ENCODE peak calls at places on chromosomes 16 and 17, in eight cellular contexts. One of them, this sample, is unnamed.
A peak's percentile ranks its signal among the peaks of the same experiment; 100 is the strongest.

GRCh38 chr17:71118039-71118438 is 948.7 kb downstream of the KCNJ2 start:
- DNase-seq in glomerular endothelial cell: no peak
- DNase-seq in GM04503: no peak
- DNase-seq in HS-5: no peak
- DNase-seq in KBM-7: no peak
- DNase-seq in iris pigment epithelial cell: peak; percentile 7
- DNase-seq in tibial nerve: no peak
- DNase-seq in NCI-H2171: peak; percentile 25
- DNase-seq in this sample: peak; percentile 3

GRCh38 chr17:21361020-21361809 is 14.9 kb upstream of the KCNJ12 start:
- DNase-seq in tibial nerve: no peak
- DNase-seq in KBM-7: no peak
- DNase-seq in HS-5: no peak
- DNase-seq in glomerular endothelial cell: no peak
- DNase-seq in NCI-H2171: no peak
- DNase-seq in GM04503: no peak
- DNase-seq in iris pigment epithelial cell: no peak
- DNase-seq in this sample: no peak

GRCh38 chr17:77111916-77112315 is 28.9 kb upstream of the SEC14L1 start:
- DNase-seq in tibial nerve: no peak
- DNase-seq in HS-5: no peak
- DNase-seq in glomerular endothelial cell: no peak
- DNase-seq in NCI-H2171: no peak
- DNase-seq in KBM-7: peak; percentile 50
- DNase-seq in GM04503: no peak
- DNase-seq in iris pigment epithelial cell: no peak
- DNase-seq in this sample: no peak

GRCh38 chr17:65228734-65229390 is 91.7 kb downstream of the RGS9 start:
- DNase-seq in KBM-7: peak; percentile 96
- DNase-seq in iris pigment epithelial cell: peak; percentile 65
- DNase-seq in tibial nerve: no peak
- DNase-seq in GM04503: no peak
- DNase-seq in NCI-H2171: no peak
- DNase-seq in glomerular endothelial cell: peak; percentile 25
- DNase-seq in HS-5: no peak
- DNase-seq in this sample: no peak

GRCh38 chr17:57442914-57443571 is 186.7 kb downstream of the MSI2 start:
- DNase-seq in GM04503: no peak
- DNase-seq in glomerular endothelial cell: no peak
- DNase-seq in NCI-H2171: peak; percentile 61
- DNase-seq in HS-5: no peak
- DNase-seq in KBM-7: peak; percentile 28
- DNase-seq in iris pigment epithelial cell: peak; percentile 61
- DNase-seq in tibial nerve: no peak
- DNase-seq in this sample: no peak

GRCh38 chr17:2120550-2121335 is 65.8 kb downstream of the HIC1 start:
- DNase-seq in tibial nerve: no peak
- DNase-seq in KBM-7: peak; percentile 21
- DNase-seq in GM04503: peak; percentile 69
- DNase-seq in HS-5: no peak
- DNase-seq in NCI-H2171: no peak
- DNase-seq in iris pigment epithelial cell: peak; percentile 88
- DNase-seq in glomerular endothelial cell: no peak
- DNase-seq in this sample: peak; percentile 75

GRCh38 chr17:63785556-63785955 is 11.6 kb downstream of the DDX42 start:
- DNase-seq in NCI-H2171: no peak
- DNase-seq in GM04503: no peak
- DNase-seq in iris pigment epithelial cell: peak; percentile 78
- DNase-seq in glomerular endothelial cell: no peak
- DNase-seq in tibial nerve: no peak
- DNase-seq in KBM-7: no peak
- DNase-seq in HS-5: peak; percentile 22
- DNase-seq in this sample: no peak

GRCh38 chr17:60747069-60747808 is 69.6 kb downstream of the BCAS3 start:
- DNase-seq in NCI-H2171: no peak
- DNase-seq in KBM-7: no peak
- DNase-seq in iris pigment epithelial cell: no peak
- DNase-seq in GM04503: no peak
- DNase-seq in glomerular endothelial cell: no peak
- DNase-seq in HS-5: no peak
- DNase-seq in tibial nerve: no peak
- DNase-seq in this sample: no peak

GRCh38 chr17:47733414-47734288 is 615 bp downstream of the TBX21 start:
- DNase-seq in tibial nerve: no peak
- DNase-seq in HS-5: no peak
- DNase-seq in NCI-H2171: peak; percentile 27
- DNase-seq in GM04503: no peak
- DNase-seq in KBM-7: no peak
- DNase-seq in glomerular endothelial cell: no peak
- DNase-seq in iris pigment epithelial cell: no peak
- DNase-seq in this sample: no peak

GRCh38 chr16:78199325-78200022 is 100.0 kb downstream of the WWOX start:
- DNase-seq in tibial nerve: no peak
- DNase-seq in HS-5: no peak
- DNase-seq in GM04503: no peak
- DNase-seq in KBM-7: no peak
- DNase-seq in glomerular endothelial cell: no peak
- DNase-seq in iris pigment epithelial cell: no peak
- DNase-seq in NCI-H2171: no peak
- DNase-seq in this sample: no peak

GRCh38 chr17:1043601-1044251 is 46.8 kb downstream of the TIMM22 start:
- DNase-seq in glomerular endothelial cell: peak; percentile 74
- DNase-seq in GM04503: no peak
- DNase-seq in HS-5: no peak
- DNase-seq in tibial nerve: no peak
- DNase-seq in iris pigment epithelial cell: no peak
- DNase-seq in KBM-7: no peak
- DNase-seq in NCI-H2171: peak; percentile 57
- DNase-seq in this sample: no peak

GRCh38 chr16:13046422-13046821 is 145.0 kb downstream of the SHISA9 start:
- DNase-seq in HS-5: no peak
- DNase-seq in NCI-H2171: no peak
- DNase-seq in KBM-7: no peak
- DNase-seq in glomerular endothelial cell: no peak
- DNase-seq in iris pigment epithelial cell: no peak
- DNase-seq in tibial nerve: no peak
- DNase-seq in GM04503: no peak
- DNase-seq in this sample: no peak

GRCh38 chr17:31554930-31555329 is 163.5 kb downstream of the RAB11FIP4 start:
- DNase-seq in HS-5: no peak
- DNase-seq in iris pigment epithelial cell: no peak
- DNase-seq in tibial nerve: no peak
- DNase-seq in glomerular endothelial cell: no peak
- DNase-seq in KBM-7: no peak
- DNase-seq in NCI-H2171: no peak
- DNase-seq in GM04503: no peak
- DNase-seq in this sample: no peak

GRCh38 chr16:77169650-77170236 is 21.2 kb upstream of the MON1B start:
- DNase-seq in HS-5: no peak
- DNase-seq in tibial nerve: no peak
- DNase-seq in GM04503: no peak
- DNase-seq in glomerular endothelial cell: peak; percentile 12
- DNase-seq in KBM-7: peak; percentile 54
- DNase-seq in NCI-H2171: peak; percentile 18
- DNase-seq in iris pigment epithelial cell: peak; percentile 56
- DNase-seq in this sample: peak; percentile 1

GRCh38 chr16:24977673-24978065 is 37.5 kb downstream of the ARHGAP17 start:
- DNase-seq in glomerular endothelial cell: no peak
- DNase-seq in tibial nerve: no peak
- DNase-seq in HS-5: peak; percentile 79
- DNase-seq in GM04503: no peak
- DNase-seq in iris pigment epithelial cell: peak; percentile 83
- DNase-seq in NCI-H2171: no peak
- DNase-seq in KBM-7: no peak
- DNase-seq in this sample: peak; percentile 32

This sample was measured in GM04504.